ENCODE peak calls at places on chromosome 3, in four cellular contexts. K is SK-N-SH, B is esophagus muscularis mucosa, F is transverse colon. N is an unnamed sample. For H3K4me1, the result is how much of the 10 kb centered on the place peaks cover.

GRCh38 chr3:150081084-150081483 is 110.4 kb upstream of the PFN2 start:
- DNase-seq in K (no peak), B (no peak), F (no peak), N (no peak)

GRCh38 chr3:89165636-89166312 is 58.4 kb downstream of the EPHA3 start:
- DNase-seq in K (no peak), F (no peak), B (no peak), N (no peak)

GRCh38 chr3:194300392-194300758 is 50.8 kb downstream of the CPN2 start:
- DNase-seq in K (no peak), F (peak), B (no peak), N (no peak)

GRCh38 chr3:1987983-1988382 is 110.7 kb upstream of the CNTN4 start:
- DNase-seq in K (peak), B (no peak), F (peak), N (no peak)

GRCh38 chr3:195257454-195258448 is 13.2 kb downstream of the XXYLT1 start:
- DNase-seq in B (peak), K (peak), F (no peak), N (peak)

GRCh38 chr3:159771865-159772611 is 216.6 kb upstream of the IL12A start:
- DNase-seq in B (no peak), F (no peak), K (no peak), N (no peak)

GRCh38 chr3:1195922-1196321 is 103.1 kb downstream of the CNTN6 start:
- DNase-seq in F (no peak), K (no peak), B (no peak), N (no peak)

GRCh38 chr3:138348107-138348949 is at the start of gene MRAS:
- DNase-seq in B (no peak), K (peak), F (peak), N (peak)

GRCh38 chr3:72375237-72376154 is 472.7 kb downstream of the SHQ1 start:
- DNase-seq in K (no peak), F (no peak), B (no peak), N (no peak)

GRCh38 chr3:101036213-101036618 is 43.0 kb upstream of the ABI3BP start:
- DNase-seq in K (no peak), B (no peak), F (no peak), N (peak)

GRCh38 chr3:71912839-71913495 is 128.0 kb upstream of the PROK2 start:
- DNase-seq in K (no peak), F (no peak), B (no peak), N (no peak)

DNA sequence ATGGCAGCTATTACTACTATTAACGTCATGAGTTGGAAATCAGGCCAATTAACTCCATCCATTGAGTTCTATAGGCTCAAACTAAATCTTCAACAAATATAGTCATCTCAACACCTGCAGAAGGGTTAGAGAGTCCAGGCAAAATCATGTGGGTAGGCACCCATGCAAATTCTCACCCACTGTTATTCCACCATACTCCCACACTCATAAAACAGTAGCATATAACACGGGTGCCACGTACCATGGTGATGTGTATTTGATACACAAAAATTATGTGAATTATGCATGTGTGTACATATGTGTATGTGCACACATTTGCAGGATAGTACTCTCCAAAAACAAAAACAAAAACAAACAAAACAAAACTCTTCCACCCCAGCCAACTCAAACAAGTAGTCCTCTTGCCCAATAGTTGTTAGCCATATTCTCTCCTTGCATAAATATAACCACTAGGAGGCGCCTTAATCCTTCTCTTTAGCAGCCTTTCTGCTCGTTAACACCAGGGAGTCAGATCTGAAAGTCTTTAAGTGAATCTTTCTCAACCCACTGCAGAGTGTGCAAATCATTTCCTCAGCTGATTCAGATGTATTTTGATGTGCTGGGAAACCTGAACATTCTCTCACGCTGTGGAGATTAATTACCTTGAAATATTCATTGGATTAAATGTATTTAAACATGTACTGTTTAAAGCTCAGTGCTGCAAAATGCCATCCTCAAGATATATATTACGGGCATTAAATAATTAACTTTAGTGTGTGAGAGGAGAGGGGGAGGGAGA is 38.0 kb upstream of the COPB2 start:
- DNase-seq in B (no peak), K (peak), F (no peak), N (no peak)
- TF ChIP-seq EP300 in B (no peak), K (no peak), F (no peak), N (no peak)

DNA sequence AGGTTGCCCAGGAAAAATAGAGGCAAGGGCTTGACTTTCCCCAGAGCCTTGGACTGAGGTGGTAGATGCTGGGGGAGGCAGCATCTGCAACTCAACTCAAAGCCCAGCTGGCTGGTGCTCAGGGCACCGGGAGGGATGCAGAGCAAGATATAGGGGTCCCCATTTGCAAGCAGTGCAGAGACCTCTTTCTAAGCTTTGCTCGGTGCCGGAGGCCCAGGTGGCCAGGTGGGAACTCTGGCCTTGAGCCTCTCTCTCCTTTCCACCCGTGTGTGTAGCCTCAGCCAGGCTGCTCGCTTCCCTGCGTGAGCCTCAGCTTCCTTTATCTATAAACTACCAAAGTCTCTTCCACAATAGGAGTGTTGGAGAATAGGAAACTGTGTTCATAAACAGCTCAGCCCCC is 36.5 kb downstream of the SLC6A6 start:
- DNase-seq in B (no peak), F (no peak), K (no peak), N (no peak)
- H3K4me1 ChIP-seq in B (half or more), F (under half), K (under half), N (half or more)

DNA sequence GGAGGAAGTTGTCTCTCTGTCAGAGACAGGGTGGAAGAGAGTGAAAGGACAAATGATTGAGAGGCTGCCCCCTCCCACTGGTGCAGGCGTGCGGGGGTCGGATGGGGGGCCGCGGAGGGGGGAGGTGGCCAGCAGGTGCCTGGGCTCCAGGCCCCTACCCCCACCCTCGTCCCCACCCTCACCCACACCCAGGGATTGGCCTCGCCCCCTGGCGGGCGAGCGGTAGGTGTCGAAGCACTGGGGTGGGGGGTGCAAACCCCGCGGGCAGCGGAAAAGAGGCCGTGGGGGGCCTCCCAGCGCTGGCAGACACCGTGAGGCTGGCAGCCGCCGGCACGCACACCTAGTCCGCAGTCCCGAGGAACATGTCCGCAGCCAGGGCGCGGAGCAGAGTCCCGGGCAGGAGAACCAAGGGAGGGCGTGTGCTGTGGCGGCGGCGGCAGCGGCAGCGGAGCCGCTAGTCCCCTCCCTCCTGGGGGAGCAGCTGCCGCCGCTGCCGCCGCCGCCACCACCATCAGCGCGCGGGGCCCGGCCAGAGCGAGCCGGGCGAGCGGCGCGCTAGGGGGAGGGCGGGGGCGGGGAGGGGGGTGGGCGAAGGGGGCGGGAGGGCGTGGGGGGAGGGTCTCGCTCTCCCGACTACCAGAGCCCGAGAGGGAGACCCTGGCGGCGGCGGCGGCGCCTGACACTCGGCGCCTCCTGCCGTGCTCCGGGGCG is at the start of gene KAT2B:
- DNase-seq in F (peak), B (peak), K (peak), N (peak)
- H3K27ac ChIP-seq in F (peak), B (peak), K (peak), N (peak)

DNA sequence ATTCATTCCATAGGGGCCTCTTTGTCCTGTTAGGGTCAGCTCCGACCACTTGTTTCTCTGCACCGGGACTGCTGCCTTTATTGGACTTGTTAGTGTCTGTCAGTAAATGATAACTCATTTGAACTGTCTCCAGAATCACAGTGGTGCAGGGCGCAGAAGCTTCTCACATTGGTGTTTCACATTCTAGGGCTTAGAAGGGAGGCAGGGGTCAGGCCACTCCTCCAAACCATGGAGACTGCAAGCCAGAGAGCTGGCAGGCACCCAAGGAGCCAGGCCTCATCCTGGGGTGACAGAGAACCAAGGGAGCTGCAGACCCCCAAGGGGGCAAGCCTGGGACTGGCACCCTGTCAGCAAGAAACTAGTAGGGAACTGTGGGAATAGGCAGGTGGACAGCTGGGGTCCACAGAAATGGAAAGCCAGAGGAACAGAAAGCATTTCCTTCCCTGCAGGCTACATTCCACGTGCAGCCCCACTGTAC is 49.1 kb downstream of the CCNL1 start:
- DNase-seq in F (no peak), K (no peak), B (no peak), N (no peak)
- TF ChIP-seq EP300 in F (no peak), K (no peak), B (no peak), N (no peak)

GRCh38 chr3:87792532-87793321 is 266.1 kb downstream of the CGGBP1 start:
- DNase-seq in B (no peak), K (peak), F (no peak), N (peak)
- H3K4me1 ChIP-seq in B (under half), K (under half), F (under half), N (under half)

GRCh38 chr3:77298405-77298804 is 258.5 kb downstream of the ROBO2 start:
- DNase-seq in F (no peak), B (no peak), K (no peak), N (no peak)
- H3K27ac ChIP-seq in F (no peak), B (no peak), K (no peak), N (no peak)

GRCh38 chr3:124592658-124593441 is 137.4 kb upstream of the UMPS start:
- DNase-seq in F (peak), B (no peak), K (no peak), N (no peak)
- TF ChIP-seq EP300 in F (no peak), B (no peak), K (no peak), N (peak)

GRCh38 chr3:127216415-127217261 is 23.7 kb downstream of the PRR23E start:
- DNase-seq in K (no peak), B (no peak), F (no peak), N (no peak)
- H3K4me1 ChIP-seq in K (under half), B (under half), F (under half), N (under half)

GRCh38 chr3:58659051-58659675 is 7.4 kb downstream of the FAM3D start:
- DNase-seq in K (peak), B (no peak), F (peak), N (no peak)
- H3K27ac ChIP-seq in K (no peak), B (no peak), F (peak), N (no peak)

GRCh38 chr3:33901862-33902563 is 103.6 kb downstream of the PDCD6IP start:
- DNase-seq in B (no peak), F (no peak), K (no peak), N (no peak)

GRCh38 chr3:33898901-33899300 is 100.5 kb downstream of the PDCD6IP start:
- DNase-seq in F (no peak), B (peak), K (no peak), N (no peak)

GRCh38 chr3:33897306-33897705 is 98.9 kb downstream of the PDCD6IP start:
- DNase-seq in K (no peak), F (no peak), B (peak), N (no peak)

GRCh38 chr3:33900440-33900808 is 102.0 kb downstream of the PDCD6IP start:
- DNase-seq in K (no peak), B (no peak), F (no peak), N (no peak)

GRCh38 chr3:33900809-33901505 is 102.5 kb downstream of the PDCD6IP start:
- DNase-seq in K (no peak), B (no peak), F (no peak), N (no peak)
- TF ChIP-seq EP300 in K (no peak), B (no peak), F (no peak), N (no peak)